ENCODE peak calls at places on chromosomes 7 and 10, in four cellular contexts. Y is HepG2, I is GM12878, S is K562. X is an unnamed sample.

GRCh38 chr10:104045151-104046089 is 40.3 kb downstream of the COL17A1 start:
- DNase-seq in Y (peak; percentile 45), I (no peak), S (peak; percentile 41), X (peak; percentile 86)

GRCh38 chr7:74493295-74493694 is 39.6 kb downstream of the GTF2IRD1 start:
- DNase-seq in Y (no peak), I (no peak), S (no peak), X (no peak)

GRCh38 chr10:58477122-58477521 is 35.5 kb upstream of the BICC1 start:
- DNase-seq in Y (no peak), I (no peak), S (no peak), X (no peak)

GRCh38 chr7:44122529-44122928 is 819 bp downstream of the POLD2 start:
- DNase-seq in Y (no peak), I (no peak), S (no peak), X (no peak)

GRCh38 chr7:120770206-120770605 is 87.7 kb downstream of the TSPAN12 start:
- DNase-seq in Y (no peak), I (no peak), S (no peak), X (no peak)

GRCh38 chr10:71606721-71607430 is 112.7 kb downstream of the C10orf105 start:
- DNase-seq in Y (no peak), I (no peak), S (no peak), X (no peak)

GRCh38 chr7:104548861-104549260 is 220.5 kb downstream of the LHFPL3 start:
- DNase-seq in Y (no peak), I (no peak), S (peak; percentile 9), X (no peak)

GRCh38 chr7:4178887-4179286 is 503.2 kb upstream of the FOXK1 start:
- DNase-seq in Y (no peak), I (no peak), S (no peak), X (no peak)

GRCh38 chr7:128310499-128310898 is 33.2 kb downstream of the RBM28 start:
- DNase-seq in Y (peak; percentile 62), I (no peak), S (no peak), X (no peak)

GRCh38 chr7:42843209-42843800 is 68.6 kb downstream of the C7orf25 start:
- DNase-seq in Y (peak; percentile 31), I (no peak), S (peak; percentile 61), X (peak; percentile 36)

GRCh38 chr7:34823650-34824258 is 165.7 kb downstream of the NPSR1 start:
- DNase-seq in Y (peak; percentile 22), I (no peak), S (peak; percentile 62), X (peak; percentile 56)

GRCh38 chr7:111439977-111440376 is 122.3 kb downstream of the IMMP2L start:
- DNase-seq in Y (no peak), I (no peak), S (no peak), X (no peak)

GRCh38 chr7:45570797-45571196 is 3.4 kb upstream of the ADCY1 start:
- DNase-seq in Y (no peak), I (no peak), S (no peak), X (no peak)
- TF ChIP-seq POLR2AphosphoS2 in Y (no peak), I (no peak), S (no peak), X (no peak)

GRCh38 chr10:13613519-13613918 is 26.8 kb downstream of the PRPF18 start:
- DNase-seq in Y (no peak), I (no peak), S (no peak), X (peak; percentile 13)

GRCh38 chr10:13612654-13613373 is 26.0 kb downstream of the PRPF18 start:
- DNase-seq in Y (no peak), I (no peak), S (no peak), X (no peak)

GRCh38 chr10:13617146-13617545 is 30.4 kb downstream of the PRPF18 start:
- DNase-seq in Y (no peak), I (no peak), S (no peak), X (no peak)

GRCh38 chr10:13615650-13616049 is 28.9 kb downstream of the PRPF18 start:
- DNase-seq in Y (no peak), I (no peak), S (no peak), X (no peak)

DNA sequence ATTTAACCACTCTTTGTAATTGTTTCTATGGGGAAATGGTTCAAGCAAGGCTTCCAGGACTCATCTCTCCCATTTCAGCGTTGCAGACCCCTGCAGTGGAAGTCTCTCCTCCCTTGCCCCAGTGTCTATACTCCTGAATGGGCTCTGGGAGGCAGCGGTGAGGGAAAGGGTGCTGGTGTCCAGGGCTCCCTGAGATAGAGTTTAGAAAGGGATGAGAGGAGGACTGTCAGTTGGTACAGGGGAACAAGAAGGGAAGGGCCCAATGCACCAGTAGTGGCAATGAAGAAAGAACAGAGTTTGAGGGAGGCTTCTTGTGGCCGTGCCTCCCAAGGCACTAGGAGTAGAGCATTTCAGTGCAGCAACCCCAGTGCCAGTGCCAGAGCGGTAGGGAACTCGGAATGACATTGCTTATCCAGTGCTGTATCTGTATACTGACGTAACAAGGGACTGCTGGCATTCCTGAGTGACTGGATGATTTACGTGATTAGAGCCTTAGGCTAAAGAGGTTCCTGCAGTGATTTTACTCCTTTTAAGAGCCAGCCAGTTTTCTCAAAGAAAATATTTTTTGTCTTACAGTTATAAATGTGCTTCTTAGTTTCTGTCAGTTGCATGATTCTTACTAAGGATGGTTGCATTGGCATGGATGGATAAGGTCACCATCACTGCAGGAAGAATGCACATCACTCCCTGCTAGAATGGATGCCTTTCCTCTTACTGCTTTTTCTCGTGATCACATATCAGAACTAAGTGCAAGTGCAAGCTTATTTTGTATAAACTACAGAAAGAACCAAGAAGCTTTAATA is 28.0 kb downstream of the PRPF18 start:
- DNase-seq in Y (no peak), I (no peak), S (no peak), X (peak; percentile 20)
- TF ChIP-seq CTCF in Y (no peak), I (no peak), S (no peak), X (no peak)

DNA sequence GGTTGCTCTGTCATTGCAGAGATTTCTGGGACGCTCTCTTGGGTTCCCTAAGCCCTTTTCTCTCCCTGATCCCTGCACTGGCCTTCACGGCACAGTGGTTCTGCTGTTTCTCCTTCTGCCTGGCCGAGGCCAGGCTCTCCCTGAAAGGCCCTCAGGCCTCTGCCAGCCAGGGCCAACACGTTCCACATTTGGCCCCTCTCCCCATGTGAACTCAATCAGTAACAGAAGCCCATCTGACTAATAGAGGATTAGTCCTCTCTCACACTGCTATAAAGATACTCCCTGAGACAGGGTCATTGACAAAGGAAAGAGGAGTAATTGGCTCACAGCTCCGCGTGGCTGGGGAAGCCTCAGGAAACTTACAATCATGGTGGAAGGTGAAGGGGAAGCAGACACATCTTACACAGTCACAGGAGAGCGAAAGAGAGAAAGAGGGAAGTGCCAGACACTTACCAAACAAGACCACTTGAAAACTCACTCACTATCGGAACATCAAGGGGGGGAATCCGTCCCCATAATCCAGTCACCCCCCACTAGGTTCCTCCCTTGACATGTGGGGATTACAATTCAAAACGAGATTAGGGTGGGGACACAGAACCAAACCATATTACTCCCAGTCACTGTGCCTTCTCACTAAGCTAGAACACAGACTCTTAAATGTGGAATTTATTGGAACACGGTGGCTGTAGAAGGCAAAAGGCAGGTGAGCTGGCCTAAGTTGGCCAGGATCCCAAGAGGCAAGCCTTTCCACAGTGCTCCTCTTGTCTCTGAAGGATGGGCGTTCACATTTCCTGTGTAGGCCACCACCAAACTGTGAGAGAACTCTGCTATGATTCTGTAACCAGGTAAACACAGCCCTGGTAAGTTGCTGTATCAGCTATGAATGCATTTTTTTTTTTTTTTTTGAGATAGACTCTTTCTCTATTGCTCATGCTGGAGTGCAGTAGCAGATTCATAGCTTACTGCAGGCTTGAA is 8.8 kb downstream of the FZD8 start:
- DNase-seq in Y (no peak), I (no peak), S (no peak), X (no peak)
- TF ChIP-seq POLR2AphosphoS2 in Y (no peak), I (no peak), S (no peak), X (no peak)

DNA sequence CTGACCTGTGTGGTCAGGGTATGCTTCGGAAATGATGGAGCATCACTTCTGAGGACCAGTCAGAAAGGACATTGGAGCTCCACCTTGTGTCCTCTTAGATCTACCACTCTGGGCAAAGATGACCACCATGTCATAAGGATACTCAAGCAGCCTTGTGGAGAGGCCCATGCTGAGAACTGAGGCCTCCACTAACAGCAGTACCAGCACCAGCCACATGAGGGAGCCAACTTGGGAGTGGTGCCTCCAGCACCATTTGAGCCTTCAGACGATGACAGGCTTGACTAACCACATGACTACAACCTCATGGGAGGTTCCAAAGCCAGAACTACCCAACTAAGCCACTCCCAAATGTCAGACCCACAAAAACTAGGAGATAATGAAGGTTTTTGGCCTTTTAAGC is 116.0 kb downstream of the NPTX2 start:
- DNase-seq in Y (peak; percentile 54), I (peak; percentile 20), S (peak; percentile 83), X (peak; percentile 81)
- TF ChIP-seq CTCF in Y (peak; percentile 60), I (peak; percentile 78), S (peak; percentile 93), X (peak; percentile 33)

DNA sequence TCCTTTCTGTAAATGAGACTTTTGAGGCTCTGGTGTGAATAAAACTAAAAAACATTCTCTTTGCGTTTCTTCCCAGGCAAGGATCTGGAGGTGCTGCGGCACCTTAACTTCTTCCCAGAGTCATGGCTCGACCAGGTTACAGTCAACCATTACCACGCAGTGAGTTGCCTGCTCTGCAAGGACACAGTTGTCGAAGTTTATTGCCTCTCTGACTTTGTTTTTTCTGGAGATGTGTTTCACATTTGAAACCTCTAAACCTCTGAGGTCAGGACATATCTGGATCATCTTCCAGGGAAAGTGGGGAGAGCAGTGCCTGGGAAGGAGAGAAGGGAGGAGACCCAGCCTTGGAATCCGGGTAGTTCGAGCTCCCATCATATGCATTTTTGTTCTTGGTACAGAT is 43.4 kb upstream of the PLEKHA1 start:
- DNase-seq in Y (no peak), I (no peak), S (no peak), X (no peak)
- TF ChIP-seq POLR2AphosphoS2 in Y (no peak), I (no peak), S (no peak), X (no peak)